ENCODE peak calls at places on chromosomes 3 and 15, in seven cellular contexts. D is upper lobe of left lung, X is HCT116, C is breast epithelium, U is GM12878, V is GM23338, W is endothelial cell of umbilical vein. Z is an unnamed sample.

GRCh38 chr15:73887481-73887880 is 14.1 kb downstream of the TBC1D21 start:
- DNase-seq in D (peak; percentile 31), X (no peak), C (no peak), U (no peak), V (no peak), W (no peak), Z (no peak)

GRCh38 chr3:32180151-32180850 is 58.2 kb upstream of the CMTM8 start:
- DNase-seq in D (no peak), X (no peak), C (no peak), U (no peak), V (no peak), W (no peak), Z (no peak)

GRCh38 chr3:11060500-11061251 is 68.1 kb downstream of the SLC6A1 start:
- DNase-seq in D (peak; percentile 93), X (peak; percentile 50), C (peak; percentile 61), U (no peak), V (peak; percentile 83), W (peak; percentile 54), Z (no peak)

GRCh38 chr15:39874890-39875549 is 45.0 kb downstream of the GPR176 start:
- DNase-seq in D (no peak), X (peak; percentile 24), C (no peak), U (no peak), V (peak; percentile 47), W (peak; percentile 67), Z (no peak)

GRCh38 chr3:20682573-20682972 is 496.6 kb upstream of the SGO1 start:
- DNase-seq in D (no peak), X (no peak), C (no peak), U (no peak), V (peak; percentile 39), W (no peak), Z (no peak)

GRCh38 chr15:98548172-98548971 is 100.0 kb upstream of the IGF1R start:
- DNase-seq in D (peak; percentile 93), X (no peak), C (peak; percentile 63), U (no peak), V (peak; percentile 92), W (peak; percentile 53), Z (no peak)

GRCh38 chr3:150428562-150428961 is 20.5 kb downstream of the TSC22D2 start:
- DNase-seq in D (no peak), X (no peak), C (no peak), U (no peak), V (no peak), W (no peak), Z (no peak)

GRCh38 chr3:20999661-21000060 is 751.3 kb downstream of the ZNF385D start:
- DNase-seq in D (no peak), X (no peak), C (no peak), U (no peak), V (no peak), W (no peak), Z (no peak)

GRCh38 chr3:171028025-171028778 is 1.7 kb upstream of the SLC2A2 start:
- DNase-seq in D (peak; percentile 73), X (no peak), C (no peak), U (no peak), V (peak; percentile 87), W (peak; percentile 59), Z (no peak)

GRCh38 chr3:194013928-194014327 is 122.0 kb upstream of the HES1 start:
- DNase-seq in D (no peak), X (no peak), C (no peak), U (no peak), V (no peak), W (no peak), Z (no peak)

GRCh38 chr3:117589454-117589853 is 879.9 kb downstream of the TUSC7 start:
- DNase-seq in D (no peak), X (no peak), C (no peak), U (no peak), V (peak; percentile 11), W (no peak), Z (no peak)

GRCh38 chr3:132726341-132726823 is 4.2 kb upstream of the NPHP3 start:
- DNase-seq in D (no peak), X (no peak), C (no peak), U (no peak), V (peak; percentile 59), W (peak; percentile 68), Z (no peak)

GRCh38 chr3:53588122-53588521 is 93.7 kb downstream of the CACNA1D start:
- DNase-seq in D (no peak), X (no peak), C (no peak), U (no peak), V (no peak), W (no peak), Z (no peak)

GRCh38 chr15:76667943-76668715 is 237.0 kb downstream of the SCAPER start:
- DNase-seq in D (no peak), X (no peak), C (no peak), U (no peak), V (no peak), W (no peak), Z (no peak)

GRCh38 chr3:21041621-21042020 is 709.4 kb downstream of the ZNF385D start:
- DNase-seq in D (no peak), X (no peak), C (no peak), U (no peak), V (no peak), W (no peak), Z (no peak)

GRCh38 chr3:130981469-130981868 is 45.2 kb downstream of the ASTE1 start:
- DNase-seq in D (no peak), X (no peak), C (no peak), U (no peak), V (no peak), W (no peak), Z (no peak)

GRCh38 chr3:186953011-186953487 is 22.7 kb downstream of the ST6GAL1 start:
- DNase-seq in D (no peak), X (no peak), C (no peak), U (no peak), V (no peak), W (peak; percentile 79), Z (no peak)

GRCh38 chr15:55094152-55094551 is 102.6 kb downstream of the RSL24D1 start:
- DNase-seq in D (no peak), X (no peak), C (no peak), U (no peak), V (no peak), W (no peak), Z (no peak)

GRCh38 chr15:84582583-84583157 is 18.1 kb upstream of the ZSCAN2 start:
- DNase-seq in D (no peak), X (no peak), C (no peak), U (no peak), V (no peak), W (no peak), Z (no peak)

GRCh38 chr15:71250936-71251468 is 135.7 kb downstream of the THSD4 start:
- DNase-seq in D (no peak), X (no peak), C (no peak), U (no peak), V (no peak), W (peak; percentile 52), Z (no peak)

GRCh38 chr15:89747708-89748682 is 3.1 kb downstream of the MESP1 start:
- DNase-seq in D (peak; percentile 52), X (no peak), C (no peak), U (no peak), V (peak; percentile 47), W (no peak), Z (no peak)

GRCh38 chr3:60812544-60812943 is 438.7 kb downstream of the FHIT start:
- DNase-seq in D (no peak), X (no peak), C (no peak), U (no peak), V (no peak), W (no peak), Z (no peak)

GRCh38 chr3:162041622-162042021 is 545.0 kb downstream of the OTOL1 start:
- DNase-seq in D (no peak), X (no peak), C (no peak), U (no peak), V (peak; percentile 69), W (no peak), Z (no peak)

GRCh38 chr3:69384379-69384778 is 1.5 kb downstream of the FRMD4B start:
- DNase-seq in D (no peak), X (no peak), C (no peak), U (no peak), V (no peak), W (no peak), Z (no peak)

GRCh38 chr15:91113036-91113435 is 13.0 kb downstream of the SV2B start:
- DNase-seq in D (no peak), X (no peak), C (no peak), U (no peak), V (peak; percentile 72), W (no peak), Z (no peak)

GRCh38 chr15:93321881-93322282 is 232.9 kb upstream of the RGMA start:
- DNase-seq in D (no peak), X (no peak), C (peak; percentile 57), U (no peak), V (no peak), W (no peak), Z (no peak)

DNA sequence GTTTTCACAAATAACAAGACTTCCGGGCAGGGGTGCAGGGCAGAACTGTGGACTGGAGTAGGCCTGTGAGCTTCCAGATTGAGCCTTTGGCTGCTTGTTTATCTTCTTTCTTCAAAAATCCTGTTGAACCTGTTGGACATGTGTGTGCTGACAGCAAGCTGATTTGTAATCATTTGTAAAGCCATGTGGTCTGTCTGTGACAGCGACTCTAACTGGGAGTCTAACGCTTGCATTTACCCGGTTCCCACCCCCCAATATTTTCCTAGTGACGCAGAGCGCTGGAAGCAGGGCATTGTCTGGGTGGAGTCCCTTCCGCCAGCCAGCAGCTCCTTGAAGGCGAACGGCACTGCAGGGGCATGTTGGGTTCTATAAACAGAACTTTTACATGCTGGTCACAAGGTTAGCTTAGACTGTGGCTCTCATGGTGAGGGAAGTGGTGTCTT is 85.7 kb upstream of the MYZAP start:
- DNase-seq in D (no peak), X (no peak), C (peak; percentile 86), U (no peak), V (peak; percentile 15), W (peak; percentile 92), Z (no peak)
- TF ChIP-seq POLR2AphosphoS5 in D (peak; percentile 56), X (no peak), C (peak; percentile 43), U (no peak), V (no peak), W (peak; percentile 25), Z (peak; percentile 52)

GRCh38 chr3:182979719-182980191 is 583 bp downstream of the DCUN1D1 start:
- DNase-seq in D (no peak), X (no peak), C (no peak), U (no peak), V (peak; percentile 68), W (peak; percentile 32), Z (no peak)
- H3K27ac ChIP-seq in D (peak overlapping the region; percentile 83), X (peak overlapping the region; percentile 64), C (peak overlapping the region; percentile 96), U (peak overlapping the region; percentile 53), V (peak overlapping the region; percentile 90), W (peak overlapping the region; percentile 68), Z (peak overlapping the region; percentile 90)

GRCh38 chr15:29925227-29926082 is 103.2 kb upstream of the TJP1 start:
- DNase-seq in D (no peak), X (peak; percentile 71), C (no peak), U (no peak), V (peak; percentile 93), W (peak; percentile 72), Z (no peak)
- TF ChIP-seq POLR2AphosphoS5 in D (peak; percentile 21), X (peak; percentile 30), C (no peak), U (no peak), V (peak; percentile 3), W (no peak), Z (peak; percentile 29)

DNA sequence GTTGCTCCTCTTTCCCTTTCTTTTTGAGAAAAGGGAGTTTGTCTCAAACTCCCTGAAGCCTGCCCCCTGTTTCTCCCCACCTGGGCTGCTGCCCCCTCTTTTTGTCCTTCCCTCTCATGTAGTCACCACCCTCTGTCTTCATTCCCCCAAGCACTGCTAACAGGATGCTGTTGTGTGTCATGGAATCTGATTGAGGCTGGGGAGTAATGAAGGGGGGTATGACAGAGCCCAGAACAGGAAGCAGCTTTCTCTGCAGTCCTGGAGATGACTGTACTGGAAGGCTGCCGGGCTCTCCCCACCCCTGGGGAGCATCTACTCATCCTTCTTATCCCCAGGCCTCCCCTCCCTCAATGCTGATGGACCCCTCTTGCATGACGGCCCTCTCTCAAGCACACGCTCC is 181.6 kb downstream of the ABHD5 start:
- DNase-seq in D (no peak), X (no peak), C (no peak), U (no peak), V (no peak), W (peak; percentile 84), Z (peak; percentile 31)
- H3K27ac ChIP-seq in D (no peak overlapping the region), X (no peak overlapping the region), C (no peak overlapping the region), U (no peak overlapping the region), V (no peak overlapping the region), W (peak overlapping the region; percentile 82), Z (no peak overlapping the region)